ENCODE peak calls at places on chromosomes 13 and 19, in eight cellular contexts. G is coronary artery, V is PC-9, X is kidney epithelial cell, R is upper lobe of right lung, I is MG63, F is HFF-Myc, A is A549. Q is an unnamed sample.
A peak's percentile ranks its signal among the peaks of the same experiment; 100 is the strongest.

GRCh38 chr19:38319421-38320258 is at the start of gene KCNK6:
- DNase-seq in I (peak; percentile 69), F (no peak), A (peak; percentile 66), X (no peak), G (no peak), V (no peak), R (peak; percentile 81), Q (no peak)

GRCh38 chr13:70960841-70961443 is 852.7 kb upstream of the KLHL1 start:
- DNase-seq in X (peak; percentile 7), V (no peak), F (peak; percentile 5), I (no peak), R (no peak), A (no peak), G (no peak), Q (peak; percentile 42)

GRCh38 chr13:99313473-99313872 is 6.3 kb upstream of the GPR183 start:
- DNase-seq in G (no peak), F (no peak), R (no peak), I (no peak), A (no peak), V (no peak), X (no peak), Q (no peak)

GRCh38 chr19:28351761-28352160 is 861.2 kb downstream of the UQCRFS1 start:
- DNase-seq in A (no peak), I (peak; percentile 33), X (no peak), G (no peak), V (no peak), R (no peak), F (no peak), Q (no peak)

GRCh38 chr19:18290250-18291018 is 9.0 kb upstream of the JUND start:
- DNase-seq in X (no peak), G (no peak), V (no peak), R (no peak), I (no peak), F (no peak), A (no peak), Q (no peak)

GRCh38 chr13:90793261-90793785 is 554.2 kb upstream of the MIR17HG start:
- DNase-seq in A (no peak), F (no peak), G (no peak), R (no peak), I (no peak), X (no peak), V (no peak), Q (peak; percentile 77)

GRCh38 chr13:113297370-113297871 is 382 bp downstream of the LAMP1 start:
- DNase-seq in X (no peak), A (no peak), V (peak; percentile 45), R (no peak), I (no peak), G (peak; percentile 79), F (no peak), Q (no peak)

GRCh38 chr13:49996951-49997895 is at the start of gene TRIM13:
- DNase-seq in R (peak; percentile 94), I (peak; percentile 87), A (peak; percentile 49), X (peak; percentile 50), G (peak; percentile 93), V (peak; percentile 73), F (peak; percentile 65), Q (peak; percentile 80)

GRCh38 chr19:46134527-46134926 is 10.0 kb upstream of the IGFL3 start:
- DNase-seq in R (no peak), V (no peak), A (no peak), X (no peak), F (no peak), G (no peak), I (no peak), Q (no peak)

GRCh38 chr19:51531349-51532315 is at the start of gene SIGLEC6:
- DNase-seq in V (no peak), A (no peak), G (no peak), R (peak; percentile 86), X (no peak), I (no peak), F (no peak), Q (no peak)

GRCh38 chr19:2271516-2272103 is 10.4 kb downstream of the PEAK3 start:
- DNase-seq in V (peak; percentile 52), R (peak; percentile 67), F (no peak), X (no peak), I (peak; percentile 63), G (no peak), A (no peak), Q (peak; percentile 44)

GRCh38 chr13:106569233-106570095 is 1.5 kb upstream of the ARGLU1 start:
- DNase-seq in V (no peak), A (no peak), I (no peak), G (no peak), F (no peak), X (no peak), R (no peak), Q (no peak)

GRCh38 chr13:43767351-43767901 is 19.3 kb downstream of the ENOX1 start:
- DNase-seq in V (no peak), A (no peak), X (no peak), R (no peak), G (no peak), I (no peak), F (no peak), Q (no peak)

GRCh38 chr13:23921451-23921888 is 24.2 kb upstream of the C1QTNF9B start:
- DNase-seq in V (peak; percentile 43), R (no peak), I (no peak), A (no peak), G (no peak), X (peak; percentile 70), F (no peak), Q (peak; percentile 49)

GRCh38 chr13:40438999-40439797 is 227.2 kb downstream of the FOXO1 start:
- DNase-seq in I (no peak), F (no peak), X (no peak), R (no peak), A (no peak), G (no peak), V (no peak), Q (no peak)

GRCh38 chr13:25725104-25725503 is 326.7 kb downstream of the SHISA2 start:
- DNase-seq in F (no peak), X (no peak), A (no peak), G (no peak), I (no peak), R (no peak), V (no peak), Q (no peak)

GRCh38 chr13:36143768-36144167 is 12.6 kb upstream of the DCLK1 start:
- DNase-seq in R (no peak), A (no peak), X (no peak), V (no peak), F (no peak), I (no peak), G (no peak), Q (no peak)

GRCh38 chr13:36146513-36147276 is 15.5 kb upstream of the DCLK1 start:
- DNase-seq in F (no peak), R (no peak), A (no peak), G (no peak), I (no peak), X (no peak), V (no peak), Q (no peak)

GRCh38 chr13:36148436-36148835 is 17.3 kb upstream of the DCLK1 start:
- DNase-seq in R (no peak), V (no peak), X (no peak), G (no peak), F (no peak), A (no peak), I (no peak), Q (no peak)

GRCh38 chr13:36142735-36143134 is 11.6 kb upstream of the DCLK1 start:
- DNase-seq in G (no peak), V (no peak), A (no peak), F (no peak), R (no peak), I (no peak), X (no peak), Q (no peak)
- H3K4me3 ChIP-seq in G (no peak overlapping the region), V (no peak overlapping the region), A (no peak overlapping the region), F (no peak overlapping the region), R (no peak overlapping the region), I (no peak overlapping the region), X (no peak overlapping the region), Q (no peak overlapping the region)

DNA sequence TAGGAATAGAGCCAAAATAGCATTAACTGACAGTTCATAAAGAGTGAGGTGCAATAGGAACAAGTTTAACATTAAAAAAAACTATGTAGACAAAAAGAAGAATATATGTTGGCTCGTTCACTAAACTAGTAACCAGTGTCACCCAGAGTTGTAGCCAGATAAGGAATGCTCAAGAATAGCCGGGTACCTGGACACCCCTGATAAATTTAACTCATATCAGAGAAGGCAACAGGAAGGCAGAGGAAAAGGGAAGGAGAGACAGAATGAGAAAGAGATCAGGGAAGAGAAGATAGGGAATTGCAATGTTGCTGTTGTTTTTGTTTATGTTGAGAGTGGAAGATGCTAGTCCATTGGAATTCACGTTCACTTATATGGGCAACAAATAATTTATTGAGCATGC is 31.6 kb upstream of the KATNAL1 start:
- DNase-seq in V (no peak), X (no peak), R (no peak), G (no peak), I (no peak), A (no peak), F (no peak), Q (no peak)
- H3K4me3 ChIP-seq in V (no peak overlapping the region), X (no peak overlapping the region), R (no peak overlapping the region), G (no peak overlapping the region), I (no peak overlapping the region), A (no peak overlapping the region), F (no peak overlapping the region), Q (no peak overlapping the region)

GRCh38 chr13:75399879-75400217 is 82.1 kb downstream of the TBC1D4 start:
- DNase-seq in R (no peak), X (no peak), V (peak; percentile 59), F (no peak), A (no peak), G (no peak), I (no peak), Q (no peak)

GRCh38 chr13:75399168-75399878 is 82.6 kb downstream of the TBC1D4 start:
- DNase-seq in A (no peak), G (no peak), R (no peak), X (no peak), F (no peak), I (no peak), V (peak; percentile 83), Q (peak; percentile 83)

GRCh38 chr13:75402787-75403186 is 79.2 kb downstream of the TBC1D4 start:
- DNase-seq in I (no peak), G (no peak), A (no peak), R (no peak), F (no peak), V (no peak), X (no peak), Q (no peak)

GRCh38 chr13:75398072-75398471 is 83.9 kb downstream of the TBC1D4 start:
- DNase-seq in A (no peak), X (no peak), F (no peak), I (no peak), G (no peak), R (no peak), V (no peak), Q (no peak)

GRCh38 chr13:75400775-75401174 is 81.2 kb downstream of the TBC1D4 start:
- DNase-seq in X (no peak), G (no peak), I (no peak), A (no peak), V (no peak), R (no peak), F (no peak), Q (no peak)
- H3K4me3 ChIP-seq in X (no peak overlapping the region), G (no peak overlapping the region), I (no peak overlapping the region), A (no peak overlapping the region), V (no peak overlapping the region), R (no peak overlapping the region), F (no peak overlapping the region), Q (no peak overlapping the region)

DNA sequence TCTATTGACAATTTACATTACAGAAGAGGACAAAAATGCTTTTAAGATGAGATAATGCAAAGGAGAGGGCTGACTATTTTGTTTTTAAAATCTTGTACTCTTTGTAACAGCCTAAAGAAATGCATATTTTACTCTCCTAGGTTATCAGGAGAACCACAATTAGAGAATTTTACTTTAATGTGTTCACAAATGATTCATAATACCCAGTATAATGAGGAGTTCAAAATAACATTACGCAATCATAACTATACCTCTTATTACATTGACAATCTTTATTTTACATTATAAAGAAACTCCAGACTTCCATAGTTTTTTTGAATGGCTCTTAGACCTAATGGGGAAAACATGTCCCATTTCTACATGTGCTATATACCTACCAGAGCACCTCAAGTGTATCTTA is 1089.7 kb downstream of the PCDH17 start:
- DNase-seq in V (no peak), F (no peak), X (no peak), I (no peak), R (no peak), G (no peak), A (no peak), Q (no peak)
- H3K4me3 ChIP-seq in V (no peak overlapping the region), F (no peak overlapping the region), X (no peak overlapping the region), I (no peak overlapping the region), R (no peak overlapping the region), G (no peak overlapping the region), A (no peak overlapping the region), Q (no peak overlapping the region)

Q was measured in astrocyte of the cerebellum.